ENCODE peak calls at places on chromosomes 4 and X, in four cellular contexts. One of them, this sample, is unnamed.

GRCh38 chrX:149280011-149280410 is 225.1 kb downstream of the IDS start:
- DNase-seq in WTC11: no peak
- DNase-seq in mesenteric fat pad: no peak
- DNase-seq in central memory CD4-positive, alpha-beta T cell: no peak
- DNase-seq in this sample: no peak

GRCh38 chrX:54825716-54826428 is 18.3 kb downstream of the MAGED2 start:
- DNase-seq in WTC11: peak
- DNase-seq in central memory CD4-positive, alpha-beta T cell: no peak
- DNase-seq in mesenteric fat pad: no peak
- DNase-seq in this sample: no peak

GRCh38 chr4:172776203-172776896 is 392.3 kb upstream of the GALNT7 start:
- DNase-seq in central memory CD4-positive, alpha-beta T cell: no peak
- DNase-seq in mesenteric fat pad: no peak
- DNase-seq in WTC11: no peak
- DNase-seq in this sample: no peak

GRCh38 chr4:16018841-16019240 is 55.9 kb upstream of the FGFBP2 start:
- DNase-seq in central memory CD4-positive, alpha-beta T cell: no peak
- DNase-seq in WTC11: no peak
- DNase-seq in mesenteric fat pad: no peak
- DNase-seq in this sample: no peak

GRCh38 chr4:132445386-132445785 is 703.7 kb upstream of the PCDH10 start:
- DNase-seq in central memory CD4-positive, alpha-beta T cell: no peak
- DNase-seq in WTC11: no peak
- DNase-seq in mesenteric fat pad: no peak
- DNase-seq in this sample: no peak

GRCh38 chr4:25401066-25401465 is 24.0 kb downstream of the ANAPC4 start:
- DNase-seq in WTC11: no peak
- DNase-seq in central memory CD4-positive, alpha-beta T cell: no peak
- DNase-seq in mesenteric fat pad: no peak
- DNase-seq in this sample: no peak

GRCh38 chrX:370963-371745 is 15.6 kb downstream of the PPP2R3B start:
- DNase-seq in central memory CD4-positive, alpha-beta T cell: no peak
- DNase-seq in mesenteric fat pad: no peak
- DNase-seq in WTC11: no peak
- DNase-seq in this sample: no peak

GRCh38 chr4:4418676-4419370 is 31.9 kb downstream of the NSG1 start:
- DNase-seq in WTC11: no peak
- DNase-seq in mesenteric fat pad: peak
- DNase-seq in central memory CD4-positive, alpha-beta T cell: no peak
- DNase-seq in this sample: peak

GRCh38 chr4:67198757-67199156 is 346.5 kb downstream of the CENPC start:
- DNase-seq in mesenteric fat pad: no peak
- DNase-seq in central memory CD4-positive, alpha-beta T cell: no peak
- DNase-seq in WTC11: no peak
- DNase-seq in this sample: peak

GRCh38 chrX:150028692-150029091 is 90.4 kb upstream of the EOLA2 start:
- DNase-seq in WTC11: no peak
- DNase-seq in central memory CD4-positive, alpha-beta T cell: no peak
- DNase-seq in mesenteric fat pad: no peak
- DNase-seq in this sample: no peak

GRCh38 chr4:166527500-166527899 is 654.5 kb downstream of the TLL1 start:
- DNase-seq in mesenteric fat pad: no peak
- DNase-seq in WTC11: no peak
- DNase-seq in central memory CD4-positive, alpha-beta T cell: no peak
- DNase-seq in this sample: peak